ENCODE peak calls at places on chromosomes 11 and 22, in four cellular contexts. V, A, G and Z are unnamed samples.
A peak's percentile ranks its signal among the peaks of the same experiment; 100 is the strongest.

GRCh38 chr22:32998373-32998772 is 59.8 kb downstream of the SYN3 start:
- DNase-seq in V (no peak), A (no peak), G (no peak), Z (no peak)

GRCh38 chr22:16953206-16954059 is 54.6 kb downstream of the GAB4 start:
- DNase-seq in V (no peak), A (no peak), G (no peak), Z (no peak)

GRCh38 chr11:113048820-113049555 is 87.8 kb downstream of the NCAM1 start:
- DNase-seq in V (no peak), A (no peak), G (no peak), Z (no peak)

GRCh38 chr22:48522271-48522670 is 1305.4 kb downstream of the BRD1 start:
- DNase-seq in V (no peak), A (no peak), G (no peak), Z (no peak)

GRCh38 chr11:126997641-126998040 is 2.9 kb downstream of the KIRREL3 start:
- DNase-seq in V (no peak), A (no peak), G (no peak), Z (no peak)

GRCh38 chr11:79263001-79263400 is 177.8 kb downstream of the TENM4 start:
- DNase-seq in V (peak; percentile 49), A (no peak), G (peak; percentile 84), Z (no peak)

GRCh38 chr11:115168229-115168671 is 336.0 kb downstream of the CADM1 start:
- DNase-seq in V (no peak), A (no peak), G (no peak), Z (no peak)

GRCh38 chr11:108733479-108734116 is 68.7 kb downstream of the DDX10 start:
- DNase-seq in V (peak; percentile 62), A (no peak), G (no peak), Z (no peak)

GRCh38 chr22:36301384-36301828 is 48.5 kb downstream of the APOL1 start:
- DNase-seq in V (peak; percentile 73), A (peak; percentile 89), G (peak; percentile 67), Z (peak; percentile 95)

GRCh38 chr11:114891911-114892310 is 213.6 kb downstream of the NXPE2 start:
- DNase-seq in V (no peak), A (no peak), G (no peak), Z (no peak)

GRCh38 chr11:103395612-103396011 is 286.4 kb downstream of the DYNC2H1 start:
- DNase-seq in V (peak; percentile 69), A (no peak), G (no peak), Z (no peak)

GRCh38 chr22:45317551-45318167 is 7.9 kb downstream of the FAM118A start:
- DNase-seq in V (peak; percentile 37), A (peak; percentile 41), G (peak; percentile 50), Z (peak; percentile 76)

GRCh38 chr11:10377182-10377581 is 72.3 kb downstream of the ADM start:
- DNase-seq in V (no peak), A (no peak), G (no peak), Z (no peak)

GRCh38 chr11:10764412-10764811 is 13.4 kb downstream of the CTR9 start:
- DNase-seq in V (no peak), A (no peak), G (no peak), Z (no peak)

GRCh38 chr22:22692707-22693530 is 48.5 kb downstream of the GGTLC2 start:
- DNase-seq in V (peak; percentile 57), A (peak; percentile 80), G (no peak), Z (peak; percentile 92)

GRCh38 chr11:46119053-46119351 is 2.3 kb downstream of the PHF21A start:
- DNase-seq in V (no peak), A (no peak), G (no peak), Z (no peak)

GRCh38 chr11:64915366-64915887 is 1.6 kb downstream of the ATG2A start:
- DNase-seq in V (no peak), A (no peak), G (no peak), Z (no peak)

GRCh38 chr11:86941871-86942208 is 13.4 kb downstream of the FZD4 start:
- DNase-seq in V (no peak), A (no peak), G (no peak), Z (no peak)

GRCh38 chr11:71251159-71251721 is 1.1 kb downstream of the SHANK2 start:
- DNase-seq in V (no peak), A (no peak), G (no peak), Z (no peak)

GRCh38 chr11:72195921-72196320 is 4.0 kb downstream of the FOLR1 start:
- DNase-seq in V (no peak), A (no peak), G (no peak), Z (peak; percentile 28)

DNA sequence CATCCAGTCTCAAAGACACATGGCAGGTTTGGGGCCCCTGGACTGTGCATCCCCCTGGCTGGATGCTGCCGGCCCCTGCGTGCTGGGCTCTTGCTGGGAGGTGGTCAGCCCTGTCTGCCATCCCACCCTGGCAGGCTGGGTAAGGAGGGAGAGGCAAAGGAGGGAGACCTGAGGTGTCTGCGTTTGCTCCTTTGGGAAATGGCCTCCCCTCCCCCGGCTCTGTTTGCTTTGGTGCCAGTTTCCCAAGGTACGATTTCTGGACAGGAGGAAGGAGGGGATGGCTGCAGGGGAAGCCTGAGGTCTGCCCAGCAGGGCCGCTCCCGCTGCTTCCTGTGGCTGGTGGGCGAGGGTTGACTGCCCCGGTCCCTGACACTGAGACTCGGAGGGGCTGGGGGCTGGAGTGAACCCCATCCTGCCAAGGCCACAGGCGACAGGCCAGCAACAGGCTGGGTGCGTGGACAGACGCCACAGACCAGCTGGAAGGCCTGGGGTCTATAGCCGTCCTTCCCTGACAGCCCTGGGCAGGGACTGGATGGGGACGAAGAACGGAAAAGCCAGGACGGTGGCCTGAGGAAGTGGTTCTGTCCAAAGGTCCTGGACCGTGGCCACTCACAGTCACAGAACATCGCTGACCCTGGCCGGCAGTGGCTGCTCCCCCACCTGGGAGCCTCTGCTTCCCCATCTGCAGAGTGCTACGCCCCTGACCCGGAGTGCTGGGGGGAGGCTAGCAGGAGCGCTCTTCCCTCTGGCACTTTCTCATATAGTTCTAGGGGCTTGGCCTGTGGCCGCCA is 38.0 kb downstream of the OSBPL5 start:
- DNase-seq in V (no peak), A (peak; percentile 8), G (peak; percentile 25), Z (peak; percentile 40)
- TF ChIP-seq CTCF in V (no peak), A (no peak), G (no peak), Z (no peak)

GRCh38 chr11:12101318-12101717 is 9.1 kb upstream of the MICAL2 start:
- DNase-seq in V (no peak), A (no peak), G (no peak), Z (no peak)

GRCh38 chr11:12100429-12100828 is 10.0 kb upstream of the MICAL2 start:
- DNase-seq in V (no peak), A (no peak), G (no peak), Z (no peak)

GRCh38 chr11:12100886-12101285 is 9.5 kb upstream of the MICAL2 start:
- DNase-seq in V (no peak), A (no peak), G (peak; percentile 64), Z (no peak)

GRCh38 chr11:12098601-12099000 is 11.8 kb upstream of the MICAL2 start:
- DNase-seq in V (no peak), A (no peak), G (no peak), Z (no peak)

DNA sequence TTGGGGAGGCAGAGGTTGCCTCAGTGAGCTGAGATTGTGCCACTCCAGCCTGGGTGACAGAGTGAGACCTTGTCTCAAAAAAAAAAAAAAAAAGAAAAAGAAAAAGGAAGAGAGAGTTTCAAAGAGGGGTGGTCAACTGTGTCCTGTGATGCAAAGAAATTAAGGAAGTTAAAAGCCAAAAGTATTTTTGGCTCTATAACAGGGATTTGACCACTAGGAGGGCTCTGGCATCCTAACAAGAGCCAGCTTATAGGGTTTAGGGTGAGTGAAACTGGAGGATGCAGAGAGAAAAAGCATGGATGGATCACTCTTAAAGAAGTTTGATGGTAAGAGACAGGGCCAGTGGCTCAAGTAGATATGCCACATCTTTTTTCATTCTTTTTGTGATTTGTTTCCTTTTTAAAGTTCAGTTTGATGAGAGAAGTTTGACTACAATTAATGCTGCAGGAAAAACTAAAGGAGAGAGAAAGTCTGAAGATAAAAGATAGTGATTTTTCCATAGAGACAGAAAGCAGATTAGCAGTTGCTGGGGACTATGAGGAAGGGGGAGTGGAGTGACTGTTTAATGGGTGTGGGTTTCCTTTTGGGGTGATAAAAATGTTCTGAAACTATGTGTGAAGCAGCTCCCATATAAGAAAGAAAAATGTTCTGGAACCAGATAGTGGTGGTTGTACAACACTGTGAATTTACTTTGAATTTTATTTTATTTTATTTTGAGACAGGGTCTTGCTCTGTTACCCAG is 11.1 kb upstream of the MICAL2 start:
- DNase-seq in V (no peak), A (no peak), G (no peak), Z (no peak)
- TF ChIP-seq CTCF in V (peak; percentile 16), A (no peak), G (no peak), Z (peak; percentile 60)

GRCh38 chr22:21641417-21641794 is 696 bp upstream of the SDF2L1 start:
- DNase-seq in V (peak; percentile 55), A (no peak), G (no peak), Z (peak; percentile 83)
- TF ChIP-seq CTCF in V (peak; percentile 61), A (no peak), G (peak; percentile 57), Z (peak; percentile 67)

GRCh38 chr11:128171496-128171895 is 415.9 kb downstream of the ETS1 start:
- DNase-seq in V (peak; percentile 20), A (no peak), G (no peak), Z (no peak)

GRCh38 chr11:128179512-128179911 is 407.8 kb downstream of the ETS1 start:
- DNase-seq in V (no peak), A (no peak), G (no peak), Z (no peak)

GRCh38 chr11:128172046-128172878 is 415.1 kb downstream of the ETS1 start:
- DNase-seq in V (peak; percentile 86), A (peak; percentile 84), G (peak; percentile 83), Z (peak; percentile 92)

GRCh38 chr11:128179049-128179448 is 408.3 kb downstream of the ETS1 start:
- DNase-seq in V (no peak), A (no peak), G (no peak), Z (no peak)

GRCh38 chr11:128174465-128175101 is 412.8 kb downstream of the ETS1 start:
- DNase-seq in V (peak; percentile 67), A (peak; percentile 41), G (no peak), Z (peak; percentile 73)
- TF ChIP-seq CTCF in V (no peak), A (no peak), G (no peak), Z (no peak)